ENCODE peak calls at places on chromosomes 2 and 18, in ten cellular contexts. V is mammary epithelial cell; N is uterus; H is CD8-positive, alpha-beta memory T cell; G is H9; R is CD8-positive, alpha-beta T cell; Y is stomach; C is iPS DF 6.9; Q is mesendoderm; B is testis. I is an unnamed sample. For H3K4me1 and H3K27me3, the result is how much of the 10 kb centered on the place peaks cover.

GRCh38 chr2:31694444-31694843 is 113.7 kb upstream of the SRD5A2 start:
- DNase-seq in Q (peak), N (no peak), C (no peak), G (no peak), Y (no peak), R (no peak), H (no peak), V (peak), B (no peak), I (no peak)

GRCh38 chr2:3389193-3389592 is 9.7 kb downstream of the TRAPPC12 start:
- DNase-seq in C (no peak), Y (no peak), G (no peak), N (no peak), H (no peak), Q (no peak), V (no peak), B (no peak), R (no peak), I (no peak)

GRCh38 chr2:176709541-176709951 is 440.3 kb downstream of the MTX2 start:
- DNase-seq in R (no peak), H (no peak), V (no peak), G (no peak), Y (no peak), C (no peak), B (no peak), Q (peak), N (peak), I (no peak)

GRCh38 chr2:40451926-40452605 is at the start of gene SLC8A1:
- DNase-seq in B (peak), Y (no peak), R (no peak), Q (peak), V (peak), G (peak), H (no peak), C (no peak), N (peak), I (no peak)

GRCh38 chr2:27980242-27980641 is 89.7 kb downstream of the BABAM2 start:
- DNase-seq in Y (no peak), H (no peak), R (no peak), Q (no peak), C (no peak), V (peak), G (no peak), N (no peak), B (no peak), I (no peak)

GRCh38 chr2:24830786-24831185 is 37.6 kb downstream of the CENPO start:
- DNase-seq in C (no peak), H (no peak), R (no peak), N (no peak), V (no peak), G (no peak), Q (no peak), B (no peak), Y (no peak), I (no peak)

GRCh38 chr2:43993437-43993836 is 2.4 kb downstream of the LRPPRC start:
- DNase-seq in V (no peak), C (no peak), B (no peak), Q (no peak), G (no peak), N (no peak), Y (no peak), H (no peak), R (no peak), I (no peak)

GRCh38 chr2:9775999-9776685 is 67.1 kb upstream of the TAF1B start:
- DNase-seq in R (no peak), V (no peak), H (no peak), C (no peak), B (no peak), Y (no peak), G (no peak), N (no peak), Q (no peak), I (peak)

GRCh38 chr2:241219856-241220356 is 31.4 kb downstream of the ANO7 start:
- DNase-seq in G (no peak), N (no peak), C (no peak), R (no peak), Q (no peak), V (no peak), B (no peak), Y (no peak), H (no peak), I (no peak)

DNA sequence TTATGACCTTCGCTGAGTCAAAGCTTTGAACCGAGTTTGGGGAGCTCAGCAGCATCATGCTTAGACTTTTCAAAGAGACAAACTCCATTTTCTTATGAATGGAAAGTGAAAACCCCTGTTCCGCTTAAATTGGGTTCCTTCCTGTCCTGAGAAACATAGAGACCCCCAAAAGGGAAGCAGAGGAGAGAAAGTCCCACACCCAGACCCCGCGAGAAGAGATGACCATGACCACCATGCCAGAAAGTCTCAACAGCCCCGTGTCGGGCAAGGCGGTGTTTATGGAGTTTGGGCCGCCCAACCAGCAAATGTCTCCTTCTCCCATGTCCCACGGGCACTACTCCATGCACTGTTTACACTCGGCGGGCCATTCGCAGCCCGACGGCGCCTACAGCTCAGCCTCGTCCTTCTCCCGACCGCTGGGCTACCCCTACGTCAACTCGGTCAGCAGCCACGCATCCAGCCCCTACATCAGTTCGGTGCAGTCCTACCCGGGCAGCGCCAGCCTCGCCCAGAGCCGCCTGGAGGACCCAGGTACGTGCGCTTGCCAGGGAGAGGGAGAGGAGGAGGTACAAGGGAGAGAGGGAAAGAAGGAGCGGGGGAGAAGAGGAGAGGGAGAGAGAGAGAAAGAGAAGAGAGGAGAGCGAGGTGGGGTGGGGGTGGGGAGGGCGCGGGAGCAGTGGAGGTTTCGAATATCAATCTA is at the start of gene DLX1:
- DNase-seq in G (peak), H (peak), Q (no peak), C (no peak), V (no peak), Y (no peak), N (no peak), R (no peak), B (no peak), I (no peak)
- H3K4me1 ChIP-seq in G (under half), H (half or more), Q (under half), C (under half), V (under half), Y (under half), N (under half), R (under half), B (under half), I (half or more)

DNA sequence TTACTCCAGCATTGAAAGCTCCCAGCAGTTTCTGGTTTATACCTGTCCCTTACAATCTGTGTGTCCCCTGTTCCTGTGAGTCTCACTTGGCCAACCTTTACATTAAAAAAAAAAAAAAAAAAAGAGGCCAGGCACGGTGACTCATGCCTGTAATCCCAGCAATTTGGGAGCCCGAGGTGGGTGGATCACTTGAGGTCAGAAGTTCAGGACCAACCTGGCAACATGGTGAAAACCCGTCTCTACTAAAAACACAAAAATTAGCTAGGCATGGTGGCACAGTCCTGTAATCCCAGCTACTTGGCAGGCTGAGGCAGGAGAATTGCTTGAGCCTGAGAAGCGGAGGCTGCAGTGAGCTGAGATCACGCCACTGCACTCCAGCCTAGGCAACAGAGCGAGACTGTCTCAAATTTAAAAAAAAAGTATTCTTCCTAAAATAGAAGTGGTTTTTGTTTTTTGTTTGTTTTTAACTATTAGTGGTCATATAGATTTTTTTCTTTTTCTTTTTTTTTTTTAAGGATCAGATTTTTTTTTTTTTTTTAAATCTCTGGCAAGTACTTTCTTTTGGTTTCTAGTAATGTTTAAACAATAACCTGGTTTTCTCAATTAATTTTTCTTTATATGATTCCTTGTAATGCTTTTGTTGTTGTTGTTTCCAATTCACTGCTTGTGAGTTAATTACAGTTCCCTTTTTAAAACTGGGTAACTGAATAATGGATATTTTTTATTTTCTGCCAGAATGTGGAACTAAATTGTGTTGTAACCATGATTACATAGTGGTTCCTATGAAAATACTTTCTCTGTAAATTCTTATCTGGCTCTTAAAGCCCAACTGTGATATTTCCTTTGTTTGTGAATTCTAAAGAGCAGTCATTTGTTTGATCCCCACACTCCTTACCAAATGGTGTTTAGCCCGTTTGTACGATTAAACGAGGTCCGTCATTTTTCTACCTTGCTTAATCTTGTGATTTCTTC is 116.8 kb downstream of the CTAGE1 start:
- DNase-seq in Y (no peak), V (peak), R (no peak), Q (peak), G (no peak), N (no peak), B (no peak), C (no peak), H (no peak), I (no peak)
- H3K27me3 ChIP-seq in Y (under half), V (under half), R (under half), Q (under half), G (under half), N (under half), B (under half), C (under half), H (under half), I (under half)

GRCh38 chr2:30662268-30663131 is 144.7 kb downstream of the CAPN13 start:
- DNase-seq in G (peak), H (no peak), C (no peak), N (peak), Q (no peak), R (no peak), B (no peak), Y (no peak), V (no peak), I (no peak)
- H3K4me1 ChIP-seq in G (under half), H (under half), C (under half), N (under half), Q (under half), R (under half), B (under half), Y (under half), V (under half), I (under half)

GRCh38 chr2:236910966-236911495 is 174.7 kb upstream of the COPS8 start:
- DNase-seq in N (no peak), R (no peak), Y (no peak), H (no peak), C (no peak), B (no peak), G (no peak), V (no peak), Q (no peak), I (no peak)

GRCh38 chr2:236916181-236916580 is 169.5 kb upstream of the COPS8 start:
- DNase-seq in V (no peak), B (no peak), C (no peak), R (no peak), Y (no peak), G (no peak), Q (no peak), N (no peak), H (no peak), I (no peak)

GRCh38 chr2:236915726-236916125 is 170.0 kb upstream of the COPS8 start:
- DNase-seq in N (no peak), H (no peak), C (no peak), V (no peak), R (no peak), Y (no peak), Q (no peak), B (no peak), G (no peak), I (no peak)

GRCh38 chr2:236909802-236910201 is 175.9 kb upstream of the COPS8 start:
- DNase-seq in C (no peak), G (no peak), R (no peak), H (no peak), Q (no peak), V (no peak), N (no peak), Y (no peak), B (no peak), I (no peak)

DNA sequence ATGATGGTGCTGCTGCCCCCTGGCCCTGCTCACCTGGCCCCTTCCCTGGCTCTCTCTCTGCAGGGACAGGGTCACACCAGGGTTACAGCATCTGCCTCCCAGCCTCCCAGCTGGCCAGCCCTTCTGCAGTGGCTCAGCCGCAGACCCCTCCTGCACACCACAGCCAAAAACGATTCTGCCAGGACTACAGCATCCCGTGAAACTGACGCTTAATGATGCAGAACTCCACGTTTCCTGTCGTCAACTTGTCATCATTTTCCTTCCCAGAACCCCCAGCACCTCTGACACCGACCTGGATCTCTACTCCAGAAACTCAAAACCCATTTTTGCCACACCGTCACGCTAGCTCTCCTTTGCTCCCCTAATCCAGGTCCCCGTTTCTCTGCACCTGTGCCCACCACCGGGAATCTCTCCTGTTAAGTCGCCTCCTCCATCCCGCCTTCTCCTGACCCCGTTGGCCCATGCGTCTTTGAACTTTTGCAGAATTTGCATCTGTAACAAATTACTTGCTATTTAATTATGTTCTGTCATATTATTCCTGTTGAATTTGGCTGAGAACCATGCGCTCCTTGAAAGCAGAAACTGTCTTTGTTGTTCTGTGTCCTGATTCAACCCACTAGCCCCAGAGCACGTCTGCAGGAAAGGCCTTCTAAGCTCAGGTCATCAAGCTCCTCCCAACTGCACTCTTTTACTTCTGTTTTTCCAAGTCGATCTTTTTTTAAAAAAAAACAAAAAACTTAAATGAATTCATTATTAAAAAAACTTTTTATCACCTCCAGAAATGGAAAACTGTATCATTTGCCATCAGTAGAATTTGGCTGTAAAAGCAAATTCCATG is 173.2 kb upstream of the COPS8 start:
- DNase-seq in G (no peak), B (no peak), Q (no peak), H (no peak), C (no peak), R (no peak), Y (no peak), N (no peak), V (no peak), I (no peak)
- H3K27me3 ChIP-seq in G (under half), B (under half), Q (under half), H (under half), C (under half), R (under half), Y (under half), N (under half), V (under half), I (under half)

DNA sequence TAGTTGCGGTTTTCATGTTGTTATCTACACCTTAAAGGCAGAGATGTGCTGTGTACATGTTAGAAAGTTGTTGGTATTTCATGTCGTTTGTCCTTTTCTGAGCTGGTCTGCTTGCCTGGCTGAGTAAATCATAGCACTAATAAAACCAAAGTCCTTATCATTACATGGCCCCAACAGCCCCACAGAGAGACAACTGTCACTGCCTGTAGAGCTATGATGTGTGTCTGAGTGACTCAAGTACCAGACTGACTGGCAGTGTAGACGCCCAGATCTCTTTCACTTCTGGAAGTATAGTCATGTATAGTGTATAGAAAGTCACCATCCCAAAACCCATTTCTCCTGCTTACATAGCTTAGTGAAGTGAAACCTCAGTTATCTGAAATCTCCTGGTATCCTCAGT is 4.3 kb downstream of the SOCS6 start:
- DNase-seq in H (no peak), N (no peak), B (no peak), V (no peak), Y (no peak), G (no peak), C (no peak), Q (no peak), R (no peak), I (no peak)
- H3K4me1 ChIP-seq in H (under half), N (under half), B (under half), V (under half), Y (under half), G (under half), C (under half), Q (under half), R (under half), I (half or more)

GRCh38 chr2:118816669-118817068 is 30.8 kb downstream of the EN1 start:
- DNase-seq in C (no peak), N (no peak), B (no peak), R (no peak), Y (no peak), Q (no peak), H (no peak), G (no peak), V (no peak), I (no peak)
- H3K27me3 ChIP-seq in C (under half), N (under half), B (under half), R (under half), Y (half or more), Q (under half), H (under half), G (under half), V (under half), I (under half)

I was measured in suprapubic skin.